ENCODE peak calls at places on chromosome X, in ten cellular contexts. M is A549, L is ovary, H is GM12892, F is GM12878, A is stomach, S is upper lobe of left lung, T is GM12891, R is HepG2, C is vagina. Z is an unnamed sample.

GRCh38 chrX:120251471-120252011 is 929 bp downstream of the ZBTB33 start:
- DNase-seq in M (peak; percentile 31), L (peak; percentile 56), H (no peak), F (no peak), A (peak; percentile 27), S (no peak), T (no peak), R (peak; percentile 3), C (no peak), Z (peak; percentile 21)

GRCh38 chrX:136910565-136911040 is 30.1 kb upstream of the RBMX start:
- DNase-seq in M (no peak), L (no peak), H (no peak), F (no peak), A (no peak), S (no peak), T (no peak), R (no peak), C (no peak), Z (no peak)

GRCh38 chrX:14050704-14051103 is 21.0 kb upstream of the GEMIN8 start:
- DNase-seq in M (no peak), L (no peak), H (no peak), F (no peak), A (no peak), S (no peak), T (no peak), R (no peak), C (no peak), Z (no peak)

GRCh38 chrX:154378059-154378798 is 866 bp upstream of the EMD start:
- DNase-seq in M (peak; percentile 55), L (peak; percentile 80), H (peak; percentile 77), F (no peak), A (peak; percentile 70), S (no peak), T (no peak), R (no peak), C (no peak), Z (no peak)

GRCh38 chrX:20681691-20682090 is 415.0 kb upstream of the RPS6KA3 start:
- DNase-seq in M (no peak), L (no peak), H (no peak), F (no peak), A (no peak), S (no peak), T (no peak), R (no peak), C (no peak), Z (no peak)

GRCh38 chrX:134371133-134371532 is 88.8 kb upstream of the HPRT1 start:
- DNase-seq in M (no peak), L (no peak), H (no peak), F (no peak), A (no peak), S (no peak), T (no peak), R (no peak), C (no peak), Z (no peak)

GRCh38 chrX:16807976-16808542 is 21.8 kb downstream of the TXLNG start:
- DNase-seq in M (peak; percentile 56), L (no peak), H (no peak), F (no peak), A (no peak), S (no peak), T (no peak), R (peak; percentile 64), C (no peak), Z (peak; percentile 39)

GRCh38 chrX:56783450-56783831 is 54.4 kb downstream of the NBDY start:
- DNase-seq in M (no peak), L (peak; percentile 90), H (no peak), F (peak; percentile 91), A (peak; percentile 77), S (no peak), T (no peak), R (no peak), C (no peak), Z (peak; percentile 82)

GRCh38 chrX:139290310-139290709 is 240.2 kb upstream of the F9 start:
- DNase-seq in M (no peak), L (no peak), H (no peak), F (peak; percentile 7), A (no peak), S (no peak), T (no peak), R (no peak), C (no peak), Z (no peak)

GRCh38 chrX:130125090-130125489 is 14.8 kb upstream of the ELF4 start:
- DNase-seq in M (no peak), L (peak; percentile 67), H (no peak), F (no peak), A (peak; percentile 83), S (no peak), T (no peak), R (no peak), C (no peak), Z (peak; percentile 60)

GRCh38 chrX:12948495-12948894 is 26.4 kb upstream of the TMSB4X start:
- DNase-seq in M (no peak), L (no peak), H (no peak), F (no peak), A (no peak), S (no peak), T (no peak), R (no peak), C (no peak), Z (no peak)

GRCh38 chrX:12951590-12951965 is 23.3 kb upstream of the TMSB4X start:
- DNase-seq in M (no peak), L (no peak), H (no peak), F (no peak), A (no peak), S (no peak), T (no peak), R (no peak), C (no peak), Z (no peak)

GRCh38 chrX:12949205-12949926 is 25.5 kb upstream of the TMSB4X start:
- DNase-seq in M (no peak), L (no peak), H (no peak), F (peak; percentile 45), A (no peak), S (no peak), T (no peak), R (no peak), C (no peak), Z (no peak)

GRCh38 chrX:12950851-12951589 is 23.9 kb upstream of the TMSB4X start:
- DNase-seq in M (peak; percentile 78), L (no peak), H (no peak), F (peak; percentile 73), A (peak; percentile 39), S (no peak), T (no peak), R (peak; percentile 26), C (no peak), Z (no peak)

GRCh38 chrX:12949927-12950656 is 24.8 kb upstream of the TMSB4X start:
- DNase-seq in M (no peak), L (peak; percentile 74), H (no peak), F (peak; percentile 99), A (peak; percentile 83), S (no peak), T (no peak), R (no peak), C (no peak), Z (peak; percentile 89)
- TF ChIP-seq POLR2A in M (no peak), L (no peak), H (peak; percentile 95), F (peak; percentile 84), A (no peak), S (no peak), T (peak; percentile 98), R (no peak), C (no peak), Z (peak; percentile 16)

GRCh38 chrX:40097492-40098263 is at the start of gene BCOR:
- DNase-seq in M (peak; percentile 34), L (peak; percentile 77), H (peak; percentile 45), F (no peak), A (peak; percentile 77), S (peak; percentile 93), T (no peak), R (no peak), C (no peak), Z (peak; percentile 76)

GRCh38 chrX:40100141-40100536 is 2.4 kb upstream of the BCOR start:
- DNase-seq in M (no peak), L (peak; percentile 70), H (no peak), F (no peak), A (peak; percentile 60), S (peak; percentile 82), T (no peak), R (no peak), C (no peak), Z (no peak)

GRCh38 chrX:40097101-40097491 is 662 bp downstream of the BCOR start:
- DNase-seq in M (peak; percentile 23), L (no peak), H (no peak), F (no peak), A (no peak), S (no peak), T (no peak), R (no peak), C (no peak), Z (no peak)

GRCh38 chrX:40099046-40099968 is 1.5 kb upstream of the BCOR start:
- DNase-seq in M (peak; percentile 28), L (no peak), H (peak; percentile 44), F (peak; percentile 66), A (no peak), S (peak; percentile 89), T (no peak), R (no peak), C (no peak), Z (peak; percentile 34)

DNA sequence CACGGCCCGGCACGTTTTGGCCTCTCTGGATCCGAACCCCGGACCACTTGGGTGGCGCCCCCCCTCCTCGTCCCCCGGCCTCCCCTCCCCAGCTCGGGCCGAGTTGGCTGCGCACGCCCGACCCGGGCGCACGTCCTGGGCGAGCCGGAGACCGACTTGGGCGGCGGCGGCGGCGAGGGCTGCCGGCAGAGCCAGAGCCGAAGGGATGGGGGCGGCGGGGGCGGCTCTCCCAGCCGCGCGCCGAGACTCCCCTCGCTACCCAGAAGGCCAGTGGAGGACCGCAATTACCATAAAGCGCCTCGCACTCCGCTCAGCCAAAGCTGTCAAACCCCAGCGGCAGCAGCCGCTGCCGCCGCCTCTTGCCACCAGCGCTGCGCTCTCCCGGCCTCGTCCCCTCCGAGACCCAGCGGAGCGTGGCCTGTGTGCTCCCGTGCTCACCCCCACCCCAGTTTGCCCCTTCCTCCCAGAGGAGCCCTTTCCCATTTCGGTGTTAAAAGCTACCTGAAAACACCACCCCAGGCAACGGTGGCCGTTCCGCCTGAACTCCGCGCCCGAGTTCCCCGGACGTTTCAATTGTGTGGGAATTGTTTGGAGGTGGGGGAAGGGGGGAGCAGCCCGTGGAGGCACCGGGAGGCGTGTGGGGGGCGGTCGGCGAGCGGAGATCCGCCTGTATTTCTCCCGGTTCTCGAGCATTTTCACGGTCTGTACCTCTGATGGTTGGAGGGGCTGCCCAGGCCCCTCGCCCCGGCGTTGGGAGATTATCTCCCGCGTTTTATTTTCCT is 697 bp upstream of the BCOR start:
- DNase-seq in M (peak; percentile 52), L (no peak), H (peak; percentile 39), F (no peak), A (no peak), S (peak; percentile 90), T (no peak), R (no peak), C (no peak), Z (no peak)
- TF ChIP-seq POLR2A in M (no peak), L (no peak), H (peak; percentile 69), F (peak; percentile 82), A (no peak), S (no peak), T (no peak), R (no peak), C (no peak), Z (no peak)

GRCh38 chrX:103686199-103687072 is at the start of gene MORF4L2:
- DNase-seq in M (peak; percentile 81), L (peak; percentile 87), H (peak; percentile 33), F (peak; percentile 95), A (peak; percentile 89), S (no peak), T (peak; percentile 25), R (peak; percentile 96), C (peak; percentile 99), Z (peak; percentile 96)
- TF ChIP-seq POLR2A in M (peak; percentile 93), L (peak; percentile 89), H (peak; percentile 93), F (peak; percentile 92), A (no peak), S (no peak), T (peak; percentile 94), R (peak; percentile 92), C (no peak), Z (peak; percentile 84)

GRCh38 chrX:40172169-40172979 is 74.6 kb upstream of the BCOR start:
- DNase-seq in M (no peak), L (peak; percentile 83), H (no peak), F (no peak), A (peak; percentile 72), S (peak; percentile 93), T (no peak), R (no peak), C (no peak), Z (peak; percentile 71)
- TF ChIP-seq POLR2A in M (no peak), L (no peak), H (no peak), F (peak; percentile 65), A (no peak), S (no peak), T (no peak), R (no peak), C (no peak), Z (no peak)